ENCODE peak calls at places on chromosomes 7 and 10, in four cellular contexts. Z is H9, W is mesendoderm, X is H1. R is an unnamed sample.
A peak's percentile ranks its signal among the peaks of the same experiment; 100 is the strongest.

GRCh38 chr7:79781716-79782115 is 328.2 kb upstream of the MAGI2 start:
- DNase-seq in X (no peak), W (peak; percentile 61), Z (no peak), R (no peak)

GRCh38 chr10:110609592-110609991 is 34.5 kb upstream of the RBM20 start:
- DNase-seq in X (no peak), W (peak; percentile 39), Z (no peak), R (no peak)

GRCh38 chr7:3056713-3057388 is 13.2 kb upstream of the CARD11 start:
- DNase-seq in X (no peak), W (no peak), Z (no peak), R (no peak)

GRCh38 chr10:73232887-73233286 is 14.2 kb downstream of the DNAJC9 start:
- DNase-seq in W (peak; percentile 27), Z (peak; percentile 40), X (no peak), R (no peak)

GRCh38 chr10:29621161-29621560 is 13.6 kb downstream of the SVIL start:
- DNase-seq in Z (no peak), W (peak; percentile 90), X (no peak), R (peak; percentile 19)

GRCh38 chr7:139630643-139631519 is 107.4 kb downstream of the CLEC2L start:
- DNase-seq in X (no peak), Z (no peak), W (no peak), R (no peak)

GRCh38 chr10:73043766-73044377 is 52.8 kb downstream of the P4HA1 start:
- DNase-seq in W (peak; percentile 33), Z (no peak), X (no peak), R (no peak)

GRCh38 chr7:134547738-134548054 is 1.2 kb upstream of the AKR1B15 start:
- DNase-seq in W (peak; percentile 88), Z (no peak), X (peak; percentile 49), R (peak; percentile 74)

GRCh38 chr10:11294831-11295230 is 277.2 kb downstream of the CELF2 start:
- DNase-seq in X (no peak), Z (no peak), W (no peak), R (no peak)

GRCh38 chr7:106125417-106125816 is 13.3 kb upstream of the SYPL1 start:
- DNase-seq in Z (no peak), X (no peak), W (no peak), R (peak; percentile 39)

GRCh38 chr10:86961481-86962091 is 3.2 kb downstream of the SNCG start:
- DNase-seq in X (no peak), Z (no peak), W (no peak), R (peak; percentile 55)

GRCh38 chr10:15420858-15421257 is 49.8 kb upstream of the FAM171A1 start:
- DNase-seq in W (no peak), X (no peak), Z (no peak), R (no peak)

GRCh38 chr10:102368072-102368471 is 27.4 kb upstream of the NFKB2 start:
- DNase-seq in W (peak; percentile 89), X (no peak), Z (no peak), R (no peak)

GRCh38 chr7:54888067-54888735 is 129.2 kb upstream of the SEC61G start:
- DNase-seq in Z (peak; percentile 42), X (no peak), W (peak; percentile 11), R (no peak)

DNA sequence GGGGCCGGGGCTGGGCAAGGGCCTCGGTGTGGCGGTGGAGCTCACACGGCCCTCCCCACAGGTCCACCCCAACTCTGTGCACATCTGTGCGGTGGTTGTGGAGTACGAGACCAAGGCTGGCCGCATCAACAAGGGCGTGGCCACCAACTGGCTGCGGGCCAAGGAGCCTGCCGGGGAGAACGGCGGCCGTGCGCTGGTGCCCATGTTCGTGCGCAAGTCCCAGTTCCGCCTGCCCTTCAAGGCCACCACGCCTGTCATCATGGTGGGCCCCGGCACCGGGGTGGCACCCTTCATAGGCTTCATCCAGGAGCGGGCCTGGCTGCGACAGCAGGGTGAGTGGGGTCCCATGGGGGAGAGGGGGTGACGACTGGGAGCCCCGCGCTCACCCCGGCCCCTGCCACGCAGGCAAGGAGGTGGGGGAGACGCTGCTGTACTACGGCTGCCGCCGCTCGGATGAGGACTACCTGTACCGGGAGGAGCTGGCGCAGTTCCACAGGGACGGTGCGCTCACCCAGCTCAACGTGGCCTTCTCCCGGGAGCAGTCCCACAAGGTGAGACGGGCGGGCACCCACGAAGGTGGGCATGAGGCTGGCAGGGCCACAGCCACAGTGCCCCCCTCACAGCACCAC is 8.8 kb downstream of the TMEM120A start:
- DNase-seq in W (no peak), X (no peak), Z (no peak), R (no peak)
- H3K56ac ChIP-seq in W (no peak overlapping the region), X (no peak overlapping the region), Z (no peak overlapping the region), R (no peak overlapping the region)

GRCh38 chr10:130169136-130169888 is 33.1 kb downstream of the GLRX3 start:
- DNase-seq in Z (no peak), W (peak; percentile 83), X (no peak), R (peak; percentile 11)
- H3K56ac ChIP-seq in Z (no peak overlapping the region), W (no peak overlapping the region), X (no peak overlapping the region), R (no peak overlapping the region)

GRCh38 chr7:98214811-98215321 is 3.6 kb downstream of the BHLHA15 start:
- DNase-seq in X (no peak), Z (no peak), W (no peak), R (no peak)

GRCh38 chr7:98212532-98213041 is 1.3 kb downstream of the BHLHA15 start:
- DNase-seq in W (no peak), X (no peak), Z (peak; percentile 25), R (no peak)

GRCh38 chr7:98213296-98213873 is 2.1 kb downstream of the BHLHA15 start:
- DNase-seq in Z (no peak), X (no peak), W (no peak), R (no peak)

GRCh38 chr7:98215561-98216495 is 4.6 kb downstream of the BHLHA15 start:
- DNase-seq in W (no peak), Z (no peak), X (no peak), R (no peak)

DNA sequence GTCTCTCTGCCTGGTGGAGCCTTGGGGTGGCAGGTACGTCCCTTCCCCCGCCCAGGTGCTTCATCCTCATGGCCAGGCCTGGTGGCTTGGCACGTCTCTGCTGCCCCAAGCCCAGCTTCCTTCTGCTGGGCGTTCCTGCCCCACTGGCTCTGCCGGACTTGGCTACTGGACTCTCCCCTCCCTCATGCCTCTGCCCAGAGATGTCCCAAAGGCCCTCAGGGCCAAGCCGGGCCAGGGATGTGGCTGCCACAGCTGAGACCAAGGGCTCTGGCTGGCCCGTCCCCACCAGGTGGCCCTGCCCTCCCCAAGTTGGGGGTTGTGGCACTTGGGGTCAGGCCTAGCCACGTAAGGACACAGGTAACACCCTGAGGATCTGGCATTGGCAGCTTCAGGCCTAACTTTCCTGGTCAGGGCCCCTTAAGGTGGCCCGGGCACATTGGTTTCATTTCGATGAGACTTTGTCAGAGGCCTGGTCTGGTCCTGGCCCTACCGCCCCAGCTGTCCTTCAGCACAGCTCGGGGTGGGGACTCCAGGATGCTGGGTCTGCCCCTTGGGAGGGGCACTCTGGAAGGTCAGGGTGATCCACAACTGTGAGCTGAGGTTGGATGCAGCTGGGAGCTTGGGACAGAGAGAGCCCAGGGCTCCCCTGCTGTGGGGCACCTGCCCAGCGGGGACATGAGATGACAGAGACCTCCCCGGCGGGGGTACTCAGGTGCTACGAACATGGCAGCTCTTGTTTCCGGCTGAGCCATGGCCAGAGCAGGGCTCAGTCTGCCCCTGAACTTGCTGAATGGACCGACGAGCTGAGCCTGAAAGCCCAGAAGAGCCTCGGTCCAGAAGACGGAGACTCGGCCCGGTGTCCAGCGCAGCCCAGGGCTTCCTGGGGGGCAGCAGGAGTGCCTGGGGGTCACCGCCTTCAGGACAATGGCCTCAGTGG is 2.9 kb downstream of the BHLHA15 start:
- DNase-seq in X (no peak), Z (no peak), W (no peak), R (no peak)
- H3K56ac ChIP-seq in X (no peak overlapping the region), Z (no peak overlapping the region), W (no peak overlapping the region), R (no peak overlapping the region)

GRCh38 chr7:47089068-47089417 is 492.9 kb downstream of the TNS3 start:
- DNase-seq in W (no peak), X (no peak), Z (no peak), R (no peak)

GRCh38 chr7:47087866-47088265 is 494.0 kb downstream of the TNS3 start:
- DNase-seq in Z (no peak), X (no peak), W (no peak), R (peak; percentile 61)

GRCh38 chr7:47085491-47086275 is 496.2 kb downstream of the TNS3 start:
- DNase-seq in W (no peak), X (no peak), Z (no peak), R (peak; percentile 32)

GRCh38 chr7:47091141-47091540 is 490.8 kb downstream of the TNS3 start:
- DNase-seq in W (peak; percentile 29), X (no peak), Z (no peak), R (peak; percentile 25)

GRCh38 chr7:47088329-47089067 is 493.4 kb downstream of the TNS3 start:
- DNase-seq in X (peak; percentile 15), Z (peak; percentile 69), W (peak; percentile 64), R (peak; percentile 67)
- H3K56ac ChIP-seq in X (no peak overlapping the region), Z (no peak overlapping the region), W (no peak overlapping the region), R (no peak overlapping the region)

GRCh38 chr7:116500071-116500853 is 724 bp downstream of the CAV2 start:
- DNase-seq in X (no peak), W (peak; percentile 79), Z (peak; percentile 54), R (peak; percentile 50)
- H3K56ac ChIP-seq in X (no peak overlapping the region), W (peak overlapping the region; percentile 85), Z (no peak overlapping the region), R (peak overlapping the region; percentile 97)

R was measured in IMR-90.